ENCODE peak calls at places on chromosomes 5 and 9, in six cellular contexts. L is HFF-Myc; P is A673; B is lower leg skin; D is HFFc6; G is CD4-positive, alpha-beta T cell. R is an unnamed sample.

GRCh38 chr5:80867233-80867632 is 92.9 kb upstream of the RASGRF2 start:
- DNase-seq in G (no peak), P (no peak), B (no peak), D (no peak), L (no peak), R (no peak)

GRCh38 chr5:158543539-158544387 is 556.0 kb downstream of the EBF1 start:
- DNase-seq in B (no peak), D (no peak), P (no peak), L (no peak), G (no peak), R (peak)

GRCh38 chr9:16824545-16825041 is 45.9 kb downstream of the BNC2 start:
- DNase-seq in L (peak), P (peak), D (peak), G (no peak), B (no peak), R (peak)

GRCh38 chr9:89606049-89606481 is 1.3 kb downstream of the GADD45G start:
- DNase-seq in L (no peak), G (peak), P (peak), D (peak), B (peak), R (peak)

GRCh38 chr5:137761560-137761959 is 7.4 kb upstream of the HNRNPA0 start:
- DNase-seq in D (no peak), B (no peak), L (no peak), G (no peak), P (no peak), R (no peak)

GRCh38 chr5:88142801-88143692 is 125.6 kb downstream of the TMEM161B start:
- DNase-seq in G (no peak), L (no peak), B (peak), D (no peak), P (no peak), R (no peak)

GRCh38 chr9:73148447-73148937 is 3.2 kb upstream of the ANXA1 start:
- DNase-seq in G (no peak), D (peak), B (no peak), P (no peak), L (no peak), R (peak)

GRCh38 chr9:113349434-113350337 is at the start of gene BSPRY:
- DNase-seq in G (no peak), L (no peak), B (no peak), D (no peak), P (no peak), R (no peak)

GRCh38 chr9:109476781-109477268 is 21.3 kb downstream of the PTPN3 start:
- DNase-seq in L (no peak), G (no peak), P (no peak), D (no peak), B (no peak), R (no peak)

GRCh38 chr5:142644640-142645361 is 41.1 kb downstream of the FGF1 start:
- DNase-seq in B (no peak), P (peak), L (peak), G (no peak), D (peak), R (peak)

GRCh38 chr9:93010056-93010455 is 48.4 kb upstream of the SUSD3 start:
- DNase-seq in B (peak), P (no peak), D (no peak), G (no peak), L (no peak), R (no peak)

GRCh38 chr9:124098141-124098905 is 86.8 kb downstream of the LHX2 start:
- DNase-seq in L (peak), D (no peak), B (no peak), P (no peak), G (no peak), R (no peak)

GRCh38 chr9:34451545-34451944 is 6.8 kb downstream of the FAM219A start:
- DNase-seq in P (no peak), L (no peak), D (peak), B (no peak), G (no peak), R (no peak)

GRCh38 chr5:65355301-65355700 is 126.4 kb downstream of the ADAMTS6 start:
- DNase-seq in B (no peak), P (no peak), D (no peak), L (no peak), G (no peak), R (no peak)

GRCh38 chr5:172361566-172362238 is 78.1 kb upstream of the UBTD2 start:
- DNase-seq in P (no peak), L (peak), D (peak), B (peak), G (no peak), R (peak)

GRCh38 chr9:129465834-129466535 is 154.9 kb downstream of the C9orf50 start:
- DNase-seq in D (no peak), G (no peak), B (no peak), P (no peak), L (no peak), R (no peak)

GRCh38 chr5:30620481-30621085 is 572.9 kb upstream of the CDH6 start:
- DNase-seq in L (no peak), P (no peak), G (no peak), B (no peak), D (no peak), R (no peak)

GRCh38 chr9:112866662-112867274 is 23.9 kb downstream of the SLC46A2 start:
- DNase-seq in L (no peak), P (peak), G (no peak), B (no peak), D (no peak), R (peak)

GRCh38 chr9:136081826-136082495 is 13.1 kb downstream of the NACC2 start:
- DNase-seq in G (no peak), B (no peak), D (no peak), L (no peak), P (no peak), R (no peak)

GRCh38 chr9:87479801-87480201 is 17.9 kb upstream of the DAPK1 start:
- DNase-seq in B (no peak), P (no peak), G (no peak), D (no peak), L (no peak), R (no peak)

GRCh38 chr5:40409600-40409999 is 270.1 kb upstream of the PTGER4 start:
- DNase-seq in B (no peak), L (no peak), D (no peak), P (no peak), G (peak), R (no peak)

GRCh38 chr9:93132287-93132927 is 1.6 kb downstream of the NINJ1 start:
- DNase-seq in B (peak), D (no peak), G (no peak), L (no peak), P (no peak), R (no peak)

GRCh38 chr9:127224883-127225739 is 39.5 kb upstream of the GARNL3 start:
- DNase-seq in L (no peak), G (peak), P (peak), B (peak), D (peak), R (peak)

GRCh38 chr5:157219491-157220271 is 39.0 kb downstream of the ITK start:
- DNase-seq in P (no peak), B (no peak), L (no peak), D (no peak), G (no peak), R (no peak)

GRCh38 chr9:97237311-97237786 is 70.1 kb upstream of the CCDC180 start:
- DNase-seq in D (no peak), G (no peak), P (no peak), B (no peak), L (no peak), R (no peak)

GRCh38 chr5:73278693-73279092 is 105.7 kb downstream of the TMEM174 start:
- DNase-seq in L (no peak), P (no peak), D (no peak), B (no peak), G (no peak), R (no peak)

GRCh38 chr5:152256580-152256979 is 148.5 kb downstream of the NMUR2 start:
- DNase-seq in L (no peak), D (no peak), G (no peak), P (no peak), B (no peak), R (no peak)

GRCh38 chr9:119273984-119274665 is 95.1 kb downstream of the BRINP1 start:
- DNase-seq in G (no peak), P (no peak), L (no peak), B (no peak), D (no peak), R (no peak)

GRCh38 chr5:1952456-1953099 is 69.9 kb upstream of the IRX4 start:
- DNase-seq in L (no peak), D (no peak), P (no peak), G (no peak), B (peak), R (no peak)

GRCh38 chr5:82165740-82166530 is 112.2 kb downstream of the RPS23 start:
- DNase-seq in D (peak), P (peak), G (peak), L (peak), B (peak), R (peak)

GRCh38 chr5:176570044-176570443 is 20.9 kb downstream of the CDHR2 start:
- DNase-seq in P (peak), D (no peak), G (no peak), L (no peak), B (no peak), R (no peak)

GRCh38 chr9:102769307-102769706 is 225.8 kb upstream of the CYLC2 start:
- DNase-seq in G (no peak), B (no peak), D (no peak), L (no peak), P (no peak), R (no peak)

GRCh38 chr5:133930824-133931111 is 37.7 kb downstream of the C5orf15 start:
- DNase-seq in G (no peak), B (no peak), P (no peak), L (no peak), D (no peak), R (no peak)

GRCh38 chr9:127121628-127122175 is 733 bp downstream of the ANGPTL2 start:
- DNase-seq in D (peak), P (no peak), B (peak), G (no peak), L (no peak), R (no peak)

GRCh38 chr5:166379515-166379914 is 1911.9 kb upstream of the WWC1 start:
- DNase-seq in L (no peak), D (no peak), G (no peak), P (no peak), B (no peak), R (no peak)

GRCh38 chr5:166377756-166378155 is 1913.7 kb upstream of the WWC1 start:
- DNase-seq in D (no peak), B (no peak), G (no peak), L (no peak), P (no peak), R (no peak)

DNA sequence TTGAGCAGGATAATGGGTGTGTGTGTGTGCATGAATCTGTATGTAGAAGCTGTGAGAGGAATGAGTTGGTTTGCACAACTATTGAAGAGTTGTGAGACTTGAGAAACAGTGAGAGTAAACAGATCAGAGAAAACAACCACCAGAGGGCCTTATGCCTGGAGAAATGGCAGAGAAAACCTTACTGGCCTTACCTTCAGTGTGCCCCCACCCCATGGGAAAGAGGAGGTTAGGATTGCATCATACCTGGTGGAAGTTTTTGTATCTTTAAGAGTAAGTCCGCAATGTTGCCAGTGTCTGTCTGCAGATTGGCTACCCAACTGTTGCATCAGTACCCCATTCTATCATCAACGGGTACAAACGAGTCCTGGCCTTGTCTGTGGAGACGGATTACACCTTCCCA is 1909.4 kb upstream of the WWC1 start:
- DNase-seq in L (no peak), B (no peak), D (no peak), G (no peak), P (no peak), R (no peak)
- TF ChIP-seq CTCF in L (no peak), B (no peak), D (no peak), G (no peak), P (no peak), R (no peak)

DNA sequence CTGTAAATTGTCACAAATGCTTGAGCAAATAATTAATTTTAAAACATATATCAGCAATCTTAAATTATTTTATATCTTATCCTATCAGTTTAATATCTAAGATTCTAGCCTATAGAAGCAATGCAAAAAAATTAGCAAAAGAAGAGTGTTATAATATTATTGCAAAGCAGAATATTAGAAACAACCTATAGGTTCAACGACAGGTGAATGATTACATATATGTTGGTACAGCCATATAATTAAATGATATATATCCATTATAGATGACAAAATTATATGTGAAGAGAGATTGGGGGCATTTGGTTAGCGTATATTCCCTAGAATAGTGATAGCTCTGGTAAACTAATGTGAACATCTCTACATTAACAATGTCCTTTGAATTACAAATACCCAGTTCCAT is at the start of gene IFNE:
- DNase-seq in P (no peak), D (no peak), G (no peak), B (no peak), L (no peak), R (no peak)
- TF ChIP-seq CTCF in P (no peak), D (no peak), G (no peak), B (no peak), L (no peak), R (no peak)

GRCh38 chr5:99763021-99763814 is 772.0 kb upstream of the FAM174A start:
- DNase-seq in G (no peak), L (no peak), B (no peak), D (no peak), P (no peak), R (no peak)
- TF ChIP-seq CTCF in G (no peak), L (no peak), B (no peak), D (no peak), P (no peak), R (no peak)

DNA sequence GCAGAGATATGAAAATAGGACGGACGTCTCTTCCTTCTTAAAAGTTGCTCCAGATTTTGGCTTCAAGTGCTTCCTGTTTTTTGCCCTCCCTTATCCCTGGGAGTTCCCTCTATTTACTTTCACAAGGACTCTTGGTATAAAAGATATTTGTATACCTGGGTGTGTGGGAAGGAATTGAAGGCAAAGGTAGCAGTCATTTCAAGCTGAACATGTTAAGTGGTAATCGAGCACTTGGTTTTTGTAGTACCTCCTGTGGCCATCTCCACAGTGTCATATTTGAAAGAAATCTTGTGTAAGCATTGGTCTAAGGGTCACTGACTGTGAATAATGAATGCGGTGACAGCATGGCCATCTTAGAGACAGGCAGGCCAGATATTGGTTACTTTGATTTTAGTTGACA is 593.6 kb downstream of the MTRR start:
- DNase-seq in D (no peak), B (no peak), P (no peak), L (no peak), G (no peak), R (no peak)
- TF ChIP-seq CTCF in D (no peak), B (no peak), P (no peak), L (no peak), G (no peak), R (no peak)

GRCh38 chr5:92559743-92560142 is 1021.3 kb downstream of the NR2F1-AS1 start:
- DNase-seq in P (no peak), G (no peak), B (no peak), D (peak), L (no peak), R (no peak)
- TF ChIP-seq CTCF in P (no peak), G (no peak), B (no peak), D (peak), L (no peak), R (peak)

DNA sequence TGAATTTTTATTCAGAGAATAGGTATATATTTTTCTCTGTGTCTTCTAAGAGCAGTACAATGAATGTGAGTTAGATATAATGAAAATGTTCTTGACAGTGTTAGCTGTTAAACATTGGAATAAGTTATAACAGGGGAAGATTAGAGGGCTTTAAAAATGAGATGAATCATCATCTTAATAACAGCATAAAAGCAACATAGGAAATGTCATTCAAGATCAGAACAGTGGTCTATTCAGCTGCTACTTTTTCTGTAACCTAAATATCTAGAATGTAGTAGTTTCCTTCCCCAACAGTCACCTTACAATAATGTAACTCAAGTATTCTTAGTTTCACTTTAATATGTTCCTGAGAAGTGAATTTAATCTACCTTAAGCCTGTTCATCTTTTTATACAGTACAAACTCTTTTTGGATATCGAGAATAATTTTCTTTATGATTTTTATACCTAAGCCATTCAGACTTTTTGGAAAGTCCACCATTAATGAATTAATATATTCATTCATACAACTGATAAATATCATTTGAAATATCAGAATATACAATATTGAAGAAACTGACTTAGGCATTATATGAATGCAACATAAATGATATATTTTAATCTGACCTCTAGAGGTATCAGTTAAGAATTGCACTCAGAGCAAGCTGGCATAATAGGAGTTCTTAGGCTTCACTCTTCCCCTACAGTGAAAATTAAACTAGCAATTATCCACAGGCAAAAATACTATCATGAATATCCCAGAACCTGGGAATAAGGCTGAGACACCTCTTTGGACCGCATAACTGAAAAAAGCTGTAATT is 66.1 kb upstream of the EDIL3 start:
- DNase-seq in B (no peak), G (no peak), L (no peak), D (no peak), P (peak), R (no peak)
- TF ChIP-seq CTCF in B (no peak), G (no peak), L (no peak), D (peak), P (peak), R (peak)

DNA sequence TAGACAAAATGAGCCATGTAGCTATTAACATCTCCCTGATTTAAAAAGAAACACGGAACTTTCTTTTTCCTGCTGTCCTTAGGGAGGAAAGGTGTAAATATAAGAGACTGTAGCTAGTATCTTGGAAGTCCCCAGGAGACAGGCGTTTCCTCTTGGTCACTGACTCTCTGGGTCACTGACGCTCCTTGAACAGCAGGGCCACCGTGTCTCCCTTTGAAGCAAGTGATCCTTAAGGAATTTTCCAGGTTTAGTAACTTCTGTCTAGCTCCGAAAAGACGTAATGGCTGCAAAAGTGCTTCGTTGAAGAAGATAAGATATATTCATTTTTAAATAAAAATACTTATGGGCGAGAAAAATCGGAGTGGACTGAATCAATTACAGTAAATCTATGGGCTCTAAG is 743 bp upstream of the CLTA start:
- DNase-seq in B (no peak), P (no peak), G (no peak), D (no peak), L (no peak), R (no peak)
- TF ChIP-seq CTCF in B (no peak), P (no peak), G (no peak), D (no peak), L (no peak), R (no peak)

GRCh38 chr9:133333566-133333965 is 2.4 kb downstream of the SURF6 start:
- DNase-seq in P (no peak), D (no peak), B (peak), L (no peak), G (no peak), R (no peak)
- TF ChIP-seq CTCF in P (no peak), D (peak), B (no peak), L (no peak), G (no peak), R (no peak)

DNA sequence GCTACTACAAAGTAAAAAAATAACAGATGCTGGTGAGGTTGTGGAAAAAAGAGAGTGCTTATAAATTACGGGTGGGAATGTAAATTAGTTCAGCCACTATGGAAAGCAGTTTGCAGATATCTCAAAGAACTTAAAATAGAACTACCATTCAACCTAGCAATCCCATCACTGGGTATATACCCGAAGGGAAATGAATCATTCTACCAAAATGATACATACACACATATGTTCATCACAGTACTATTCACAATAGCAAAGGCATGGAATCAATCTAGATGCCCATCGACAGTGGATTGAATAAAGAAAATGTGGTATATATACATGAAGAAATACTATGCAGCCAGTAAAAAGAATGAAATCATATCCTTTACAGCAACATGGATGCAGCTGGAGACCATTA is 6.3 kb upstream of the TEX10 start:
- DNase-seq in P (no peak), G (no peak), B (no peak), D (no peak), L (no peak), R (no peak)
- TF ChIP-seq CTCF in P (no peak), G (no peak), B (no peak), D (no peak), L (no peak), R (no peak)

R was measured in AG09319.